ENCODE peak calls at places on chromosomes 5 and 9, in six cellular contexts. X is CD4-positive, alpha-beta T cell; U is right lobe of liver; Q is iPS DF 6.9; B is lower lobe of right lung; L is esophagus muscularis mucosa. C is an unnamed sample.

GRCh38 chr5:158456756-158457155 is 597.8 kb upstream of the CLINT1 start:
- DNase-seq in L (no peak), B (no peak), Q (no peak), X (no peak), U (peak), C (no peak)

GRCh38 chr9:116712781-116713180 is 25.7 kb downstream of the TRIM32 start:
- DNase-seq in B (no peak), L (no peak), Q (no peak), U (no peak), X (no peak), C (no peak)

GRCh38 chr5:150081541-150082283 is 4.6 kb downstream of the CSF1R start:
- DNase-seq in B (peak), U (peak), L (peak), Q (no peak), X (no peak), C (no peak)

GRCh38 chr9:34170252-34170915 is 8.5 kb upstream of the UBAP1 start:
- DNase-seq in B (no peak), U (no peak), L (no peak), X (no peak), Q (no peak), C (no peak)

GRCh38 chr5:129172561-129172960 is 78.0 kb downstream of the ISOC1 start:
- DNase-seq in X (no peak), B (no peak), L (no peak), U (no peak), Q (no peak), C (no peak)

GRCh38 chr5:153831976-153832375 is 206.7 kb downstream of the FAM114A2 start:
- DNase-seq in B (no peak), U (no peak), L (peak), Q (peak), X (no peak), C (no peak)

GRCh38 chr5:34564706-34565235 is 91.4 kb upstream of the RAI14 start:
- DNase-seq in X (no peak), U (no peak), Q (no peak), B (no peak), L (no peak), C (no peak)

GRCh38 chr5:34007116-34007674 is 655 bp downstream of the AMACR start:
- DNase-seq in B (no peak), Q (no peak), U (no peak), X (no peak), L (no peak), C (peak)

GRCh38 chr5:66969963-66970362 is 226.6 kb downstream of the CD180 start:
- DNase-seq in Q (no peak), B (no peak), X (no peak), L (no peak), U (no peak), C (no peak)

GRCh38 chr5:36621985-36622384 is 15.6 kb downstream of the SLC1A3 start:
- DNase-seq in U (no peak), B (no peak), L (no peak), X (no peak), Q (no peak), C (no peak)

GRCh38 chr5:53994148-53994547 is 316.2 kb downstream of the ARL15 start:
- DNase-seq in Q (no peak), B (no peak), U (no peak), X (no peak), L (no peak), C (no peak)

GRCh38 chr5:54703568-54704255 is 186.2 kb downstream of the SNX18 start:
- DNase-seq in X (no peak), U (no peak), B (no peak), Q (no peak), L (peak), C (no peak)

GRCh38 chr9:108850293-108850897 is 5.4 kb downstream of the ACTL7B start:
- DNase-seq in L (no peak), U (no peak), X (no peak), B (no peak), Q (no peak), C (no peak)

GRCh38 chr9:136673088-136673969 is 10.6 kb downstream of the EGFL7 start:
- DNase-seq in U (peak), X (no peak), L (no peak), Q (no peak), B (no peak), C (no peak)

GRCh38 chr5:43038523-43038989 is 1.6 kb downstream of the ANXA2R start:
- DNase-seq in Q (no peak), L (no peak), B (no peak), U (no peak), X (no peak), C (no peak)

GRCh38 chr9:83979812-83980394 is at the start of gene HNRNPK:
- DNase-seq in X (peak), U (peak), Q (peak), B (peak), L (peak), C (peak)

GRCh38 chr9:89564257-89564878 is 40.4 kb upstream of the GADD45G start:
- DNase-seq in X (no peak), Q (peak), B (no peak), U (no peak), L (no peak), C (peak)

GRCh38 chr9:15999422-16000339 is 446.8 kb downstream of the CCDC171 start:
- DNase-seq in U (no peak), L (no peak), Q (no peak), B (no peak), X (no peak), C (no peak)

GRCh38 chr5:102545175-102545574 is 46.4 kb upstream of the SLCO6A1 start:
- DNase-seq in B (no peak), X (no peak), U (peak), L (no peak), Q (peak), C (no peak)

GRCh38 chr5:127647361-127647958 is 1.4 kb upstream of the CTXN3 start:
- DNase-seq in B (no peak), L (no peak), Q (no peak), U (no peak), X (no peak), C (no peak)

GRCh38 chr9:27350382-27350781 is 53.4 kb upstream of the EQTN start:
- DNase-seq in L (no peak), X (no peak), Q (no peak), B (no peak), U (no peak), C (no peak)
- H3K27ac ChIP-seq in L (no peak), X (no peak), Q (no peak), B (no peak), U (no peak), C (peak)

DNA sequence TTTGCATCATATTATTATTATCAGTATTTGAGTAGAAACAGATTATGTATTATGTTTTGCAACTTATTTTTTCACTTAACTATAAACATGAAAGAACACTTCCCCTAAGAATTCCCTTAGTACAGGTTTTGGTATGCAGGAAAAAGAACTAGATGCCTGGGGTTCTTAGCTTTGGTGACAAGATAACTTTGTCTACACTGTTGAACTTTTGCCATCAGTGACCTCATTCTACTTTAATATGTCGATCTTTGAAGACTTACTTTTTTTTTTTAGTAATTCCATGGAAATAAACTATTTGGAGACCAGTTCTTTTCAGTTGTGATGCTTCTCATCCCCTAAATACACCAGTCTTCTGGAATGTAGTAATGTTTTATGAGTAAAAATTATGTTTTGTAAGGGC is 34.3 kb downstream of the ZNF462 start:
- DNase-seq in U (no peak), X (no peak), B (no peak), L (no peak), Q (no peak), C (no peak)
- H3K27ac ChIP-seq in U (no peak), X (no peak), B (no peak), L (peak), Q (no peak), C (no peak)

DNA sequence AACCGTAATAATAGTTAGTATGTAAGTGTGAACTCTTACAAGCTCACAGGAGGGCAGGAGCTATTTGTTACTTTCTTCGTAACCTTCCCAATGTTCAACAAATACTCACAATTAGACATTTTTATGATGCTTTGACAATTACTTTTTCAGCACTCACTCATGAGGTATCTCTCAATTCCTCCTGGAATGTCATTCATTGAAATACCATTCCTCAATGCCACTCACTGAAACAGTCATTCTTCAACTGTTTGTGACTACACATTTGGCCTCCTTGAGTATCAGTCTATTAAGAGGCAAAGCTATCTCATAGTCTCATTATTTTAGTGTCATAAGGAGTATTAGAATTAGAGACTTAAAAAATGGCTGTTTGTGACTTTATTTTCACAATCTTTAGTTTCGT is 734.1 kb upstream of the DMAC1 start:
- DNase-seq in X (no peak), Q (no peak), B (no peak), U (no peak), L (no peak), C (no peak)
- H3K27ac ChIP-seq in X (no peak), Q (no peak), B (no peak), U (no peak), L (no peak), C (peak)

GRCh38 chr9:79660615-79661014 is 88.8 kb downstream of the TLE4 start:
- DNase-seq in U (no peak), Q (no peak), L (no peak), X (no peak), B (no peak), C (no peak)
- H3K27ac ChIP-seq in U (no peak), Q (no peak), L (no peak), X (no peak), B (no peak), C (no peak)

GRCh38 chr9:132898043-132898442 is 19.3 kb downstream of the SPACA9 start:
- DNase-seq in L (no peak), U (no peak), Q (no peak), B (no peak), X (no peak), C (no peak)

GRCh38 chr9:132908635-132909034 is 29.9 kb downstream of the SPACA9 start:
- DNase-seq in Q (no peak), B (no peak), X (no peak), L (no peak), U (no peak), C (no peak)

GRCh38 chr9:132901859-132902831 is 23.4 kb downstream of the SPACA9 start:
- DNase-seq in B (no peak), U (no peak), L (no peak), X (peak), Q (peak), C (peak)

GRCh38 chr9:132905726-132906125 is 27.0 kb downstream of the SPACA9 start:
- DNase-seq in X (no peak), U (no peak), Q (no peak), B (no peak), L (no peak), C (no peak)

GRCh38 chr9:132903574-132904495 is 25.1 kb downstream of the SPACA9 start:
- DNase-seq in X (no peak), B (no peak), Q (no peak), L (no peak), U (no peak), C (no peak)
- H3K27ac ChIP-seq in X (no peak), B (no peak), Q (no peak), L (no peak), U (no peak), C (no peak)

GRCh38 chr5:168153263-168153930 is 138.0 kb upstream of the WWC1 start:
- DNase-seq in B (no peak), U (no peak), Q (no peak), X (no peak), L (no peak), C (no peak)
- H3K27ac ChIP-seq in B (no peak), U (no peak), Q (no peak), X (no peak), L (no peak), C (no peak)

GRCh38 chr9:134444040-134444315 is 117.7 kb downstream of the RXRA start:
- DNase-seq in L (no peak), Q (no peak), U (no peak), B (no peak), X (no peak), C (no peak)
- H3K27ac ChIP-seq in L (peak), Q (no peak), U (no peak), B (peak), X (no peak), C (no peak)

GRCh38 chr5:115179959-115180709 is 10.4 kb upstream of the TRIM36 start:
- DNase-seq in B (no peak), L (no peak), X (peak), U (peak), Q (peak), C (peak)
- H3K27ac ChIP-seq in B (no peak), L (no peak), X (no peak), U (no peak), Q (no peak), C (no peak)

DNA sequence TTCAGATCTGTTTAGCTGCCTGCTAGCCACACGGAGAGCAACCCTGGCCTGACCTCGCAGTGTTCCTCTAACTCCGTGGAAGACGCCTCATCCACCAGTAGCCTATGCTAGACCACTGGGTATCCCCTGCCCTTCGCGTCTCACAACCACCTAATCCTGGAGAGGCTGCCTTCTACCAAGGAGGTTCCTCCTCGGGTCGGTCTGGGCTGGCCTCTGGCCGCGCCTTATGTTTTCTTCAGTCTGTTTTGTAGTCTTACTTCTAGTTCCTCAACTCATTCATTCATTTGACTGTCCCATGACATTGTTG is 1.6 kb upstream of the TPM2 start:
- DNase-seq in U (no peak), L (no peak), X (no peak), Q (no peak), B (no peak), C (no peak)
- H3K27ac ChIP-seq in U (peak), L (peak), X (peak), Q (no peak), B (peak), C (peak)

GRCh38 chr9:73116030-73116429 is 35.6 kb upstream of the ANXA1 start:
- DNase-seq in Q (no peak), L (no peak), B (no peak), X (no peak), U (no peak), C (no peak)

GRCh38 chr9:73116880-73117279 is 34.8 kb upstream of the ANXA1 start:
- DNase-seq in Q (no peak), X (no peak), B (no peak), L (no peak), U (no peak), C (no peak)

GRCh38 chr9:73121375-73121935 is 30.2 kb upstream of the ANXA1 start:
- DNase-seq in L (no peak), B (no peak), Q (no peak), U (no peak), X (no peak), C (no peak)

GRCh38 chr9:73118898-73119554 is 32.6 kb upstream of the ANXA1 start:
- DNase-seq in X (no peak), Q (no peak), B (no peak), L (no peak), U (no peak), C (no peak)

DNA sequence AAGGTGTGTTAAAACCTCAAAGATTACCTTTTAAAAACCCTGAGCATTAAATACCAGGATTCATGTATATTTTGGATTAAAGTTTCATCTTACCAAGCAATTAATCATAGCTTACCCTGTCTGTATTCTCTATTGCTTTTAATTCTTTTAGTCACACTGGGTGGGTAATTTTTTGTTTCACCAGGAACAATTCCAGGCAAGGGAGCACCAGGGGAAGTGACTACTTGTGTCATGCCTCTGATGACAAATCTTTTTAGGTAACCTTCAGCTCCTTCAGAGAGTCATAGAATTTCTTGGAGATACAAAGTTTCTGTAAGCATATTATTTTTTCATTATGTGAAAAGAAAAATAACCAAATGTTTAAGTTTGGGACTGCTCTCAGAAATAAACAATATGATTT is 33.4 kb upstream of the ANXA1 start:
- DNase-seq in Q (no peak), B (no peak), U (no peak), L (no peak), X (no peak), C (no peak)
- H3K27ac ChIP-seq in Q (no peak), B (no peak), U (no peak), L (no peak), X (no peak), C (no peak)

C was measured in substantia nigra.